ENCODE peak calls at places on chromosomes 7 and 10, in four cellular contexts. One of them, this sample, is unnamed.
A peak's percentile ranks its signal among the peaks of the same experiment; 100 is the strongest.

GRCh38 chr10:125209591-125210373 is 49.4 kb upstream of the CTBP2 start:
- DNase-seq in T follicular helper cell: no peak
- DNase-seq in NCI-H345: no peak
- DNase-seq in smooth muscle cell of the brain vasculature: no peak
- DNase-seq in this sample: no peak

GRCh38 chr10:97590748-97591139 is 1.2 kb downstream of the C10orf62 start:
- DNase-seq in T follicular helper cell: no peak
- DNase-seq in NCI-H345: no peak
- DNase-seq in smooth muscle cell of the brain vasculature: no peak
- DNase-seq in this sample: no peak

GRCh38 chr7:49695971-49696370 is 77.5 kb upstream of the VWC2 start:
- DNase-seq in T follicular helper cell: no peak
- DNase-seq in NCI-H345: no peak
- DNase-seq in smooth muscle cell of the brain vasculature: no peak
- DNase-seq in this sample: no peak

GRCh38 chr10:21943633-21944265 is 59.8 kb downstream of the DNAJC1 start:
- DNase-seq in T follicular helper cell: no peak
- DNase-seq in NCI-H345: no peak
- DNase-seq in smooth muscle cell of the brain vasculature: no peak
- DNase-seq in this sample: no peak

GRCh38 chr10:132663666-132664365 is 122.1 kb downstream of the NKX6-2 start:
- DNase-seq in T follicular helper cell: no peak
- DNase-seq in NCI-H345: no peak
- DNase-seq in smooth muscle cell of the brain vasculature: no peak
- DNase-seq in this sample: no peak

GRCh38 chr7:99739699-99740572 is 4.9 kb upstream of the CYP3A7 start:
- DNase-seq in T follicular helper cell: no peak
- DNase-seq in NCI-H345: no peak
- DNase-seq in smooth muscle cell of the brain vasculature: no peak
- DNase-seq in this sample: no peak

GRCh38 chr7:151123485-151124204 is 37.4 kb downstream of the AGAP3 start:
- DNase-seq in T follicular helper cell: peak; percentile 77
- DNase-seq in NCI-H345: peak; percentile 66
- DNase-seq in smooth muscle cell of the brain vasculature: peak; percentile 55
- DNase-seq in this sample: peak; percentile 82

GRCh38 chr10:43071881-43072650 is 4.8 kb upstream of the RET start:
- DNase-seq in T follicular helper cell: no peak
- DNase-seq in NCI-H345: no peak
- DNase-seq in smooth muscle cell of the brain vasculature: no peak
- DNase-seq in this sample: no peak

GRCh38 chr10:28797904-28798371 is 120.6 kb downstream of the BAMBI start:
- DNase-seq in T follicular helper cell: no peak
- DNase-seq in NCI-H345: no peak
- DNase-seq in smooth muscle cell of the brain vasculature: no peak
- DNase-seq in this sample: no peak

GRCh38 chr10:123831259-123831658 is 60.3 kb downstream of the CPXM2 start:
- DNase-seq in T follicular helper cell: no peak
- DNase-seq in NCI-H345: no peak
- DNase-seq in smooth muscle cell of the brain vasculature: no peak
- DNase-seq in this sample: no peak

GRCh38 chr10:99551158-99551557 is 18.4 kb downstream of the NKX2-3 start:
- DNase-seq in T follicular helper cell: no peak
- DNase-seq in NCI-H345: peak; percentile 82
- DNase-seq in smooth muscle cell of the brain vasculature: no peak
- DNase-seq in this sample: no peak

GRCh38 chr10:32056136-32057040 is at the start of gene KIF5B:
- DNase-seq in T follicular helper cell: peak; percentile 72
- DNase-seq in NCI-H345: peak; percentile 77
- DNase-seq in smooth muscle cell of the brain vasculature: peak; percentile 56
- DNase-seq in this sample: peak; percentile 90

GRCh38 chr10:34702093-34702952 is 112.8 kb downstream of the PARD3 start:
- DNase-seq in T follicular helper cell: no peak
- DNase-seq in NCI-H345: no peak
- DNase-seq in smooth muscle cell of the brain vasculature: no peak
- DNase-seq in this sample: no peak

GRCh38 chr7:44307301-44307900 is 18.0 kb downstream of the CAMK2B start:
- DNase-seq in T follicular helper cell: no peak
- DNase-seq in NCI-H345: peak; percentile 34
- DNase-seq in smooth muscle cell of the brain vasculature: no peak
- DNase-seq in this sample: no peak

GRCh38 chr10:132110091-132110490 is 44.3 kb downstream of the JAKMIP3 start:
- DNase-seq in T follicular helper cell: no peak
- DNase-seq in NCI-H345: no peak
- DNase-seq in smooth muscle cell of the brain vasculature: no peak
- DNase-seq in this sample: no peak

GRCh38 chr7:24241216-24241615 is 42.8 kb upstream of the NPY start:
- DNase-seq in T follicular helper cell: no peak
- DNase-seq in NCI-H345: no peak
- DNase-seq in smooth muscle cell of the brain vasculature: no peak
- DNase-seq in this sample: no peak

GRCh38 chr7:138755331-138755747 is 42.5 kb upstream of the TMEM213 start:
- DNase-seq in T follicular helper cell: no peak
- DNase-seq in NCI-H345: peak; percentile 9
- DNase-seq in smooth muscle cell of the brain vasculature: no peak
- DNase-seq in this sample: no peak

GRCh38 chr7:129101746-129102145 is 42.8 kb upstream of the TSPAN33 start:
- DNase-seq in T follicular helper cell: no peak
- DNase-seq in NCI-H345: no peak
- DNase-seq in smooth muscle cell of the brain vasculature: no peak
- DNase-seq in this sample: no peak

GRCh38 chr10:80518807-80519360 is 18.8 kb upstream of the SH2D4B start:
- DNase-seq in T follicular helper cell: no peak
- DNase-seq in NCI-H345: no peak
- DNase-seq in smooth muscle cell of the brain vasculature: no peak
- DNase-seq in this sample: no peak

GRCh38 chr10:132627736-132628512 is 90.3 kb downstream of the INPP5A start:
- DNase-seq in T follicular helper cell: no peak
- DNase-seq in NCI-H345: no peak
- DNase-seq in smooth muscle cell of the brain vasculature: no peak
- DNase-seq in this sample: no peak

GRCh38 chr7:72435366-72435765 is 23.2 kb upstream of the CALN1 start:
- DNase-seq in T follicular helper cell: no peak
- DNase-seq in NCI-H345: no peak
- DNase-seq in smooth muscle cell of the brain vasculature: no peak
- DNase-seq in this sample: no peak

GRCh38 chr10:72098301-72099053 is 10.1 kb upstream of the SPOCK2 start:
- DNase-seq in T follicular helper cell: no peak
- DNase-seq in NCI-H345: no peak
- DNase-seq in smooth muscle cell of the brain vasculature: no peak
- DNase-seq in this sample: no peak